ENCODE peak calls at places on chromosomes 5 and 9, in eight cellular contexts. F, H, T, V, P, O, X and B are unnamed samples.

GRCh38 chr5:144191998-144192397 is 21.3 kb downstream of the KCTD16 start:
- DNase-seq in F (peak), O (no peak), V (peak), X (no peak), P (no peak), T (no peak), H (no peak), B (no peak)

GRCh38 chr5:168886153-168886552 is 307.0 kb upstream of the PANK3 start:
- DNase-seq in O (no peak), X (no peak), T (no peak), P (no peak), H (no peak), F (no peak), V (no peak), B (no peak)

GRCh38 chr9:35570709-35571108 is 34.4 kb upstream of the TESK1 start:
- DNase-seq in T (no peak), V (no peak), X (no peak), O (no peak), P (no peak), H (no peak), F (no peak), B (no peak)

GRCh38 chr5:146751781-146752401 is 126.7 kb downstream of the PPP2R2B start:
- DNase-seq in T (no peak), O (no peak), F (no peak), V (no peak), H (no peak), X (no peak), P (no peak), B (no peak)

GRCh38 chr9:78778843-78779486 is 482.0 kb downstream of the PSAT1 start:
- DNase-seq in X (peak), P (no peak), T (no peak), V (peak), H (no peak), O (no peak), F (no peak), B (no peak)

GRCh38 chr5:30405821-30406220 is 787.7 kb upstream of the CDH6 start:
- DNase-seq in V (no peak), T (no peak), H (no peak), O (no peak), X (no peak), F (peak), P (no peak), B (no peak)

GRCh38 chr9:73116030-73116429 is 35.6 kb upstream of the ANXA1 start:
- DNase-seq in F (peak), H (no peak), O (no peak), T (peak), V (peak), P (no peak), X (no peak), B (peak)

GRCh38 chr5:178462846-178463245 is 127.3 kb downstream of the COL23A1 start:
- DNase-seq in O (no peak), F (no peak), P (no peak), V (peak), X (no peak), T (no peak), H (no peak), B (no peak)

GRCh38 chr5:116237917-116238502 is 153.2 kb downstream of the COMMD10 start:
- DNase-seq in T (no peak), P (no peak), O (no peak), F (no peak), X (no peak), H (no peak), V (peak), B (no peak)

GRCh38 chr9:70954607-70955143 is 166.7 kb downstream of the TRPM3 start:
- DNase-seq in O (no peak), P (no peak), T (no peak), H (no peak), F (no peak), V (no peak), X (no peak), B (no peak)

GRCh38 chr5:132291026-132291425 is 3.2 kb upstream of the SLC22A4 start:
- DNase-seq in V (no peak), T (no peak), F (no peak), X (no peak), H (no peak), O (no peak), P (no peak), B (no peak)

GRCh38 chr9:92535940-92536850 is at the start of gene ECM2:
- DNase-seq in O (no peak), X (no peak), V (peak), P (peak), H (no peak), T (peak), F (peak), B (no peak)

GRCh38 chr9:136228107-136228875 is 17.3 kb downstream of the QSOX2 start:
- DNase-seq in V (peak), O (no peak), T (no peak), H (no peak), X (no peak), F (peak), P (peak), B (peak)

GRCh38 chr5:159135896-159136531 is 36.3 kb upstream of the EBF1 start:
- DNase-seq in O (no peak), V (peak), T (peak), H (no peak), X (no peak), F (peak), P (peak), B (peak)

GRCh38 chr5:81265101-81265500 is 32.0 kb downstream of the CKMT2 start:
- DNase-seq in T (no peak), P (peak), X (no peak), H (no peak), V (no peak), O (no peak), F (peak), B (no peak)

GRCh38 chr5:40842351-40842750 is 1.2 kb downstream of the CARD6 start:
- DNase-seq in V (peak), P (no peak), H (no peak), X (no peak), O (no peak), F (no peak), T (no peak), B (no peak)

GRCh38 chr5:40846371-40846770 is 5.2 kb downstream of the CARD6 start:
- DNase-seq in T (no peak), O (no peak), H (no peak), F (no peak), V (no peak), X (no peak), P (no peak), B (no peak)

GRCh38 chr5:40838076-40838475 is 3.1 kb upstream of the RPL37 start:
- DNase-seq in T (no peak), V (no peak), H (no peak), X (no peak), O (no peak), P (no peak), F (no peak), B (no peak)

GRCh38 chr5:40844565-40844964 is 3.4 kb downstream of the CARD6 start:
- DNase-seq in P (no peak), F (no peak), O (no peak), X (no peak), T (no peak), H (no peak), V (no peak), B (no peak)

GRCh38 chr5:40841068-40841805 is at the start of gene CARD6:
- DNase-seq in T (no peak), O (no peak), P (no peak), X (no peak), F (peak), V (peak), H (peak), B (no peak)
- TF ChIP-seq CTCF in T (no peak), O (no peak), P (no peak), X (no peak), F (no peak), V (peak), H (no peak), B (no peak)

DNA sequence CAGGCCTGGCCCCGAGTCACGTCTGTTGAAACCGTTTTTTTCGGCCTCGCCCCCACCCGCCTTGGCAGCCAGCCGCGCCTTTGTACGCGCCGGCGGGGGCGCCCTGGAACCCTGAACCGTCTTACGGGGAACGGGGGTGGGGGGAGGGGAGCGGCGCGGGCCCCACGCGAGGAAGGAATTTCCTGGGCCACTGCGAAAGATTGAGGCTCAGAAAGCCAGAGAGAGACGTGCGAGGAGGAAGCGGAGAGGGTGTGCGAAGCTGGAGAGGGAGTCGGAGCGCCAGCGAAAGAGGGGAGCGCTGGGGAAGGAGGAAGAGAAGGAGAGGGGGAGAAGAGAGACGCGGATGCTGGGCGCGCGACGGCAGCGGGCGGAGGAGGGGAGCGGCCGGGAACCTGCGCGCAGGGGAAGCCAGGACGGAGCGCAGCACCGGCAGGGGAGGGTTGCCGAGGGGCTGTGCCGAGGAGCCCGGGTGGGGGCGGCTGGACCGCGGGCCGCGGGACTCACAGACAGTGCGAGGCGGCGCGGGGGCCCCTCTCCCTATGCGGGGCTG is 4.6 kb upstream of the PRDM12 start:
- DNase-seq in T (no peak), O (no peak), X (no peak), H (no peak), P (no peak), F (no peak), V (no peak), B (no peak)
- H3K4me3 ChIP-seq in T (no peak), O (no peak), X (no peak), H (no peak), P (no peak), F (no peak), V (no peak), B (no peak)

GRCh38 chr9:2637390-2637789 is 15.8 kb downstream of the VLDLR start:
- DNase-seq in V (no peak), F (no peak), T (no peak), P (no peak), X (no peak), H (no peak), O (no peak), B (no peak)

GRCh38 chr9:2631263-2631662 is 9.7 kb downstream of the VLDLR start:
- DNase-seq in F (no peak), T (no peak), X (no peak), P (no peak), H (no peak), V (no peak), O (no peak), B (no peak)

GRCh38 chr9:2634158-2634557 is 12.6 kb downstream of the VLDLR start:
- DNase-seq in H (no peak), F (no peak), P (no peak), O (no peak), V (no peak), X (no peak), T (no peak), B (no peak)

GRCh38 chr9:2635922-2636321 is 14.3 kb downstream of the VLDLR start:
- DNase-seq in X (no peak), F (no peak), O (no peak), H (no peak), P (no peak), V (no peak), T (no peak), B (no peak)

GRCh38 chr9:2634818-2635217 is 13.2 kb downstream of the VLDLR start:
- DNase-seq in P (no peak), X (no peak), H (no peak), O (no peak), T (no peak), V (no peak), F (no peak), B (no peak)
- TF ChIP-seq CTCF in P (no peak), X (no peak), H (no peak), O (no peak), T (no peak), V (no peak), F (no peak), B (no peak)

GRCh38 chr9:137663584-137663983 is 44.8 kb downstream of the EHMT1 start:
- DNase-seq in H (no peak), T (no peak), O (no peak), F (no peak), P (no peak), V (no peak), X (no peak), B (no peak)

GRCh38 chr9:137665697-137666504 is 47.1 kb downstream of the EHMT1 start:
- DNase-seq in P (no peak), X (no peak), H (no peak), T (no peak), O (no peak), F (peak), V (peak), B (no peak)

GRCh38 chr9:137664676-137665075 is 45.9 kb downstream of the EHMT1 start:
- DNase-seq in T (no peak), X (no peak), H (no peak), F (peak), V (no peak), P (no peak), O (no peak), B (no peak)

GRCh38 chr9:137666505-137666809 is 47.7 kb downstream of the EHMT1 start:
- DNase-seq in H (peak), O (no peak), F (no peak), T (no peak), P (no peak), V (no peak), X (no peak), B (no peak)

DNA sequence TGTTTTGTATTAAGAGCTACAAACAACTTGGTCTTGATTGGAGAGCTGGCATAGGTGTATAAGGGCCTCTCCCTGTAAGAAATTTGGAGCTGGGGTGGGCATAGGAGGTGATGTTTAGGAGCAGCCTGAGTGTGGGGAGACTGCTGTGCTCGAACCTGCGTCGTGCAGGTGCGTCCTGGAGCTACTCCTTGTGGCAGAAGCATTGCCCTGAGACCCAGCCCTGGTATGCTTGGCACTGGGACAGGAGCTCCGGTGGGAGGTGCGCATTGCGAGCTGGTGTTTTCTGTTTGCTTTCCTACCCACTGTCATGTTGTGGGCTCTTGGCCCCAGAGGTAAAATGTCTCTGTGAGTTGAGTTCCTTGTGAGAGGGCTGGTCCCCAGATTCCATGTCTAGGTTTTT is 46.4 kb downstream of the EHMT1 start:
- DNase-seq in X (no peak), F (no peak), T (no peak), V (no peak), H (no peak), O (no peak), P (no peak), B (no peak)
- H3K4me3 ChIP-seq in X (no peak), F (no peak), T (no peak), V (no peak), H (no peak), O (no peak), P (no peak), B (no peak)

DNA sequence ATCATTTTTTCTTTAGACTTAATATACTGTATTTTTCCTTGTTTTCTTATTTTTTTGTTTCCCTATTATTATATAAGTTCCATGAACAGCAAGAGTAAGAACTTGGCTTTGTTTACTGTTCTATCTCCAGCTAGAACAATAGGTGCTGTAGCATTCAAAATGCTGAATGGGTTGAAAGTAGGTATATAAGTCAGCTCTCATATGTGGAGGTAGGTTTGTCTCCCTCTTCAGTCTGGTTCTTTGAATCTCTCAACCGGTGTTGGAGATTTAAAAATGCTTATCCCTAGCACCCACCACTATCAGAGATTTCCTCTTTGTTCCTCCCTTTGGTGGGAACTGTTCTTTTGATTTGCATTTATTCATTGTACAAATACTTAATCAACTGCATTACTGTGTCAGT is 87.5 kb upstream of the FSD1L start:
- DNase-seq in X (no peak), H (no peak), O (no peak), V (no peak), T (no peak), F (no peak), P (no peak), B (no peak)
- TF ChIP-seq CTCF in X (no peak), H (no peak), O (no peak), V (no peak), T (no peak), F (no peak), P (no peak), B (no peak)

GRCh38 chr9:133088146-133088750 is 26.5 kb downstream of the CEL start:
- DNase-seq in T (no peak), P (no peak), V (no peak), H (no peak), O (no peak), F (no peak), X (no peak), B (no peak)
- H3K4me3 ChIP-seq in T (no peak), P (no peak), V (no peak), H (no peak), O (no peak), F (no peak), X (no peak), B (no peak)

GRCh38 chr9:32387256-32387655 is 2.8 kb downstream of the ACO1 start:
- DNase-seq in V (no peak), P (no peak), T (no peak), F (no peak), H (no peak), O (no peak), X (no peak), B (no peak)

GRCh38 chr9:32385885-32386283 is 1.4 kb downstream of the ACO1 start:
- DNase-seq in P (no peak), V (no peak), F (no peak), T (no peak), X (no peak), O (no peak), H (no peak), B (no peak)

GRCh38 chr9:32384002-32384363 is 460 bp upstream of the ACO1 start:
- DNase-seq in O (no peak), P (no peak), F (no peak), X (no peak), T (no peak), H (no peak), V (no peak), B (no peak)

GRCh38 chr9:32384364-32385134 is at the start of gene ACO1:
- DNase-seq in X (peak), V (peak), F (peak), H (peak), P (no peak), T (peak), O (peak), B (no peak)

GRCh38 chr9:32385135-32385884 is 867 bp downstream of the ACO1 start:
- DNase-seq in F (no peak), H (no peak), P (no peak), O (no peak), V (peak), X (no peak), T (no peak), B (no peak)
- TF ChIP-seq CTCF in F (no peak), H (no peak), P (no peak), O (no peak), V (no peak), X (no peak), T (no peak), B (no peak)

GRCh38 chr9:71968541-71969090 is 57.2 kb downstream of the C9orf85 start:
- DNase-seq in P (no peak), H (no peak), X (no peak), F (no peak), O (no peak), T (no peak), V (no peak), B (no peak)
- H3K4me3 ChIP-seq in P (no peak), H (no peak), X (no peak), F (no peak), O (no peak), T (no peak), V (no peak), B (no peak)

DNA sequence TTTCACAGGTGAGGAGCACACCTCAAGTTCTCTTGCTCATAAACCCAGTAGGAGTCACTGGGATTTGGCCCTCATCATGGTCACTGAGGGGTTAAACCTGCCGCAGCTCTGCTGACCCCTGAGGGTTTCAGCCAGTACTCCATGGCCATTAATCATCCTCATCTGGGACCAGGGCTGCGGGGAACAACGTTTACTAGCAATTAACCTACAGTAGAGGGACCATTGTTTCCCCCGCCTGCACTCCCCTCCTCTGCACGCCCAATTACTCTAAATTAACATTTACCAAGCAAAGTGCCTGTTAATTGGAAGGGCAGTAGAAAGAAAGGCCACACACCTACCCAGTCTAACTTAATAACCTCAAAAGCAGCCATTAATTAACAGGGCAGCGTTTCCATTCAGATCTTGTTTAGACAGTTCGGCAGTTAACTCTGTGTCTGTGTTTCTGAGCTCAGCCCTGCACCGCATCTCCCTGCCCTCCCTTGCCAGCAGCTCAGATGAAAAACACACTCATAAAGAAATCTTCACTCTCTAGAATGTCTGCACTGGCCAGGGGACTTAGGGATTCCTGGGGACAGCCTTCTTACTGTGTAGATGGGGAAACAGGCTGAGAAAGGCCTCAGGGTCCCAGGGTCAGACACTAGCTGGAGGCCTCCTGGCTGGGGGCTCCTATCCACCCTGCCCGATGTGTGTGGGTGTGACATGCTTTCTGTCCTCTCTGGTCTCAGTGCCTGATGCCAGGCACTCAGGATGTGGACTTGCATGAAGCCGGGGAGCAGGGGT is 51.6 kb downstream of the ALG2 start:
- DNase-seq in H (no peak), T (no peak), V (no peak), F (no peak), X (no peak), O (no peak), P (no peak), B (no peak)
- TF ChIP-seq CTCF in H (no peak), T (no peak), V (no peak), F (no peak), X (no peak), O (no peak), P (no peak), B (peak)

DNA sequence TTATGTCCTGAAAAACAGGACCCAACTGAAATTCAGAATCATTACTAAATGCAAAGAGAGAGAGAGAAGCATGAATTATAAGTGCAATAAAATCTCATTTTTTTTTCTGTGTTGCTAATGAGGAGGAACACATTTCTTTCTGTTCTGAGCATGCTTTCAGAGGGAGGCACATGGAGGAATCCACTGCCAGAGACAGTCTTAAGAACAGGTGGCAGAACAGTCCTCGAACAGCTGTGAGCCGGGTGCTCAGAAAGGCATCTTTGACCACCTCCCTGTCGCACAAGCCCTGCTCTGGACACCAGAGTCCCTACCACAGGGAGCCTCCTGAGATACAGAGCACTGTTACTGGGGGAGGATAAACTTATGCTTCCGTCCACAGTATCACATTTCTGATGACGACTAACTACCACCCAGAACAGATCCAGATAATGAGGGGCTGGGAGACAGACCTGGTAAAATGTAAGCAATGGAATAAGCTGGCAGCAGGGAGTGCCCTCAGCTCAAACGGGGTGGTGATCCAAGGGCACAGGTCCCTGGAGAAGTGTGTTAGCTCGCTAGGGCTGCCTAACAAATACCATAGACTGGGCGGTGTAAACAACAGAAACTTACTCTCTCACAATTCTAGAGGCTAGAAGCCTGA is 134.0 kb downstream of the SLC1A3 start:
- DNase-seq in X (no peak), T (no peak), F (no peak), P (no peak), V (no peak), H (no peak), O (no peak), B (no peak)
- H3K4me3 ChIP-seq in X (no peak), T (no peak), F (no peak), P (no peak), V (no peak), H (no peak), O (no peak), B (no peak)